ENCODE peak calls at places on chromosomes 7 and 10, in seven cellular contexts. One of them, this sample, is unnamed.

GRCh38 chr10:122422266-122422980 is 32.0 kb upstream of the ARMS2 start:
- DNase-seq in H9: no peak
- DNase-seq in IMR-90: no peak
- DNase-seq in mesendoderm: no peak
- DNase-seq in H1: no peak
- DNase-seq in mesenchymal stem cell: no peak
- DNase-seq in trophoblast cell: peak; percentile 34
- DNase-seq in this sample: no peak

GRCh38 chr7:85021090-85021704 is 165.7 kb downstream of the SEMA3D start:
- DNase-seq in mesendoderm: no peak
- DNase-seq in IMR-90: peak; percentile 31
- DNase-seq in H9: no peak
- DNase-seq in mesenchymal stem cell: peak; percentile 23
- DNase-seq in H1: no peak
- DNase-seq in trophoblast cell: no peak
- DNase-seq in this sample: no peak

GRCh38 chr7:157875230-157876179 is 538.7 kb downstream of the DNAJB6 start:
- DNase-seq in trophoblast cell: no peak
- DNase-seq in H1: no peak
- DNase-seq in mesenchymal stem cell: no peak
- DNase-seq in IMR-90: no peak
- DNase-seq in mesendoderm: peak; percentile 70
- DNase-seq in H9: peak; percentile 80
- DNase-seq in this sample: peak; percentile 57

GRCh38 chr10:76352300-76352699 is 920.9 kb downstream of the LRMDA start:
- DNase-seq in trophoblast cell: peak; percentile 33
- DNase-seq in IMR-90: peak; percentile 96
- DNase-seq in H9: no peak
- DNase-seq in mesendoderm: no peak
- DNase-seq in mesenchymal stem cell: peak; percentile 96
- DNase-seq in H1: no peak
- DNase-seq in this sample: no peak

GRCh38 chr7:132577206-132578049 is 1.2 kb upstream of the PLXNA4 start:
- DNase-seq in trophoblast cell: no peak
- DNase-seq in H9: peak; percentile 69
- DNase-seq in IMR-90: peak; percentile 16
- DNase-seq in mesenchymal stem cell: peak; percentile 59
- DNase-seq in H1: no peak
- DNase-seq in mesendoderm: peak; percentile 88
- DNase-seq in this sample: peak; percentile 74

GRCh38 chr7:26743205-26743604 is 121.2 kb downstream of the SKAP2 start:
- DNase-seq in IMR-90: peak; percentile 13
- DNase-seq in trophoblast cell: no peak
- DNase-seq in mesenchymal stem cell: no peak
- DNase-seq in mesendoderm: no peak
- DNase-seq in H9: no peak
- DNase-seq in H1: no peak
- DNase-seq in this sample: no peak

GRCh38 chr7:70570961-70571360 is 561.0 kb upstream of the GALNT17 start:
- DNase-seq in mesendoderm: no peak
- DNase-seq in IMR-90: no peak
- DNase-seq in trophoblast cell: no peak
- DNase-seq in H1: no peak
- DNase-seq in mesenchymal stem cell: no peak
- DNase-seq in H9: no peak
- DNase-seq in this sample: no peak

GRCh38 chr10:96991313-96991841 is 159.3 kb downstream of the LCOR start:
- DNase-seq in H9: no peak
- DNase-seq in IMR-90: peak; percentile 90
- DNase-seq in H1: no peak
- DNase-seq in mesendoderm: no peak
- DNase-seq in mesenchymal stem cell: peak; percentile 82
- DNase-seq in trophoblast cell: no peak
- DNase-seq in this sample: no peak

GRCh38 chr7:2120841-2121830 is 111.6 kb downstream of the MAD1L1 start:
- DNase-seq in trophoblast cell: no peak
- DNase-seq in IMR-90: no peak
- DNase-seq in H1: no peak
- DNase-seq in H9: no peak
- DNase-seq in mesendoderm: no peak
- DNase-seq in mesenchymal stem cell: no peak
- DNase-seq in this sample: no peak

GRCh38 chr7:131285558-131285957 is 42.1 kb upstream of the MKLN1 start:
- DNase-seq in H9: no peak
- DNase-seq in IMR-90: no peak
- DNase-seq in mesenchymal stem cell: no peak
- DNase-seq in H1: no peak
- DNase-seq in trophoblast cell: no peak
- DNase-seq in mesendoderm: no peak
- DNase-seq in this sample: no peak

GRCh38 chr7:156907656-156908055 is 14.7 kb upstream of the LMBR1 start:
- DNase-seq in mesendoderm: no peak
- DNase-seq in H9: no peak
- DNase-seq in H1: no peak
- DNase-seq in IMR-90: no peak
- DNase-seq in trophoblast cell: no peak
- DNase-seq in mesenchymal stem cell: peak; percentile 85
- DNase-seq in this sample: no peak

GRCh38 chr7:24500599-24501451 is 72.4 kb upstream of the PALS2 start:
- DNase-seq in mesenchymal stem cell: no peak
- DNase-seq in H1: no peak
- DNase-seq in mesendoderm: no peak
- DNase-seq in H9: no peak
- DNase-seq in IMR-90: no peak
- DNase-seq in trophoblast cell: no peak
- DNase-seq in this sample: no peak

GRCh38 chr7:130875265-130875741 is 141.3 kb upstream of the KLF14 start:
- DNase-seq in mesenchymal stem cell: peak; percentile 48
- DNase-seq in mesendoderm: peak; percentile 77
- DNase-seq in trophoblast cell: peak; percentile 50
- DNase-seq in H9: peak; percentile 83
- DNase-seq in IMR-90: peak; percentile 44
- DNase-seq in H1: peak; percentile 54
- DNase-seq in this sample: peak; percentile 46

GRCh38 chr7:112985377-112985987 is 101.1 kb downstream of the GPR85 start:
- DNase-seq in trophoblast cell: no peak
- DNase-seq in IMR-90: peak; percentile 84
- DNase-seq in mesendoderm: peak; percentile 16
- DNase-seq in mesenchymal stem cell: peak; percentile 76
- DNase-seq in H1: no peak
- DNase-seq in H9: no peak
- DNase-seq in this sample: no peak

GRCh38 chr7:24325708-24326107 is 41.7 kb downstream of the NPY start:
- DNase-seq in mesenchymal stem cell: no peak
- DNase-seq in H1: no peak
- DNase-seq in H9: no peak
- DNase-seq in trophoblast cell: no peak
- DNase-seq in IMR-90: no peak
- DNase-seq in mesendoderm: no peak
- DNase-seq in this sample: no peak

GRCh38 chr7:9711259-9711658 is 1262.4 kb upstream of the PHF14 start:
- DNase-seq in IMR-90: no peak
- DNase-seq in mesenchymal stem cell: no peak
- DNase-seq in H9: no peak
- DNase-seq in mesendoderm: no peak
- DNase-seq in H1: no peak
- DNase-seq in trophoblast cell: no peak
- DNase-seq in this sample: no peak
- H3K23ac ChIP-seq in IMR-90: no peak overlapping the region
- H3K23ac ChIP-seq in mesenchymal stem cell: no peak overlapping the region
- H3K23ac ChIP-seq in H9: no peak overlapping the region
- H3K23ac ChIP-seq in mesendoderm: no peak overlapping the region
- H3K23ac ChIP-seq in H1: no peak overlapping the region
- H3K23ac ChIP-seq in trophoblast cell: no peak overlapping the region
- H3K23ac ChIP-seq in this sample: no peak overlapping the region

DNA sequence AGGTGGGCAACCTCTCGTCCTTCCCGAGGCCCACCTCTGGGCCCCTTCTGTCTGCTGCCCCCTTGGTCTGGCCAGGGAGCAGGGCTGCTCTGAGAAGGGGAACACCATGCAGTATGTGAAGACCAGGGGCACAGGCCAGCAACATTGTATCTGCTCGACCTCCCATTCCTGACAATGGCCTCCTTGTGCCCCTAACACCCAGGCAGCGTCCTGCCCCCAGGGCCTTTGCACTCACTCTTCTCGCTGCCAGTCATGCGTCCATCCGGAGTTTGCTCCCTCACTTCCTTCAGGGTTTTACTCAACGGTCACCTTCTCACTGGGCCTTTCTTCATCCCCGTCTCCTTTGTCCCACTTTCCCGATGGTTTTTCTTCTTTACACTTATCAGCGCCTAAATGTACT is 232.9 kb upstream of the GRB10 start:
- DNase-seq in trophoblast cell: no peak
- DNase-seq in H9: no peak
- DNase-seq in H1: no peak
- DNase-seq in IMR-90: no peak
- DNase-seq in mesenchymal stem cell: no peak
- DNase-seq in mesendoderm: no peak
- DNase-seq in this sample: no peak
- H2BK5ac ChIP-seq in trophoblast cell: no peak overlapping the region
- H2BK5ac ChIP-seq in H9: no peak overlapping the region
- H2BK5ac ChIP-seq in H1: no peak overlapping the region
- H2BK5ac ChIP-seq in IMR-90: no peak overlapping the region
- H2BK5ac ChIP-seq in mesenchymal stem cell: no peak overlapping the region
- H2BK5ac ChIP-seq in mesendoderm: no peak overlapping the region
- H2BK5ac ChIP-seq in this sample: no peak overlapping the region

DNA sequence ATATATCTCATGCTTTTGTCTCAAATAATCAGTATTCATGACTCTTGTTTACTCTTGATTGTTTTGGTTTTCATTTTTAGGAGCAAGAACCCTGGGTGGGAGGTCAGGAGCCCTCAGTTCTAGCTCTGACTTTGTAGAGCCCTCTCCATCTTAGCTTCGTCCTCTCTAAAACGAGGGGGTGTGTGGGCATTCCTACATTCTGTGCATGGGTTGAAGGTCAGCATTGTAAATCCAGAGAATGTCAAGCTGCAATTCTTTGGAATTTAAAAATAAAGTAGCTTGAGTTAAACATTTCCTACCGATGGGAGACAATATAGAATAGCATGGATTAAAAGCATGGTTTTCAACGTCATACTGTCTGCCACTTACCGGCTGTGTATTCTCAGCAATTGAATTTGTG is 128.3 kb downstream of the PRPF18 start:
- DNase-seq in IMR-90: no peak
- DNase-seq in mesenchymal stem cell: peak; percentile 29
- DNase-seq in H1: no peak
- DNase-seq in H9: no peak
- DNase-seq in trophoblast cell: no peak
- DNase-seq in mesendoderm: no peak
- DNase-seq in this sample: no peak
- H3K23ac ChIP-seq in IMR-90: peak overlapping the region; percentile 28
- H3K23ac ChIP-seq in mesenchymal stem cell: no peak overlapping the region
- H3K23ac ChIP-seq in H1: no peak overlapping the region
- H3K23ac ChIP-seq in H9: no peak overlapping the region
- H3K23ac ChIP-seq in trophoblast cell: no peak overlapping the region
- H3K23ac ChIP-seq in mesendoderm: no peak overlapping the region
- H3K23ac ChIP-seq in this sample: no peak overlapping the region

GRCh38 chr7:104998040-104998752 is 15.8 kb upstream of the KMT2E start:
- DNase-seq in mesendoderm: no peak
- DNase-seq in H1: no peak
- DNase-seq in trophoblast cell: no peak
- DNase-seq in H9: no peak
- DNase-seq in IMR-90: no peak
- DNase-seq in mesenchymal stem cell: no peak
- DNase-seq in this sample: no peak

GRCh38 chr7:105003275-105003674 is 10.7 kb upstream of the KMT2E start:
- DNase-seq in IMR-90: peak; percentile 82
- DNase-seq in H9: no peak
- DNase-seq in trophoblast cell: no peak
- DNase-seq in H1: no peak
- DNase-seq in mesenchymal stem cell: peak; percentile 77
- DNase-seq in mesendoderm: no peak
- DNase-seq in this sample: no peak

GRCh38 chr7:105000927-105001336 is 13.1 kb upstream of the KMT2E start:
- DNase-seq in mesenchymal stem cell: no peak
- DNase-seq in mesendoderm: no peak
- DNase-seq in H1: no peak
- DNase-seq in trophoblast cell: no peak
- DNase-seq in IMR-90: no peak
- DNase-seq in H9: no peak
- DNase-seq in this sample: no peak

GRCh38 chr7:105001652-105002184 is 12.3 kb upstream of the KMT2E start:
- DNase-seq in mesenchymal stem cell: no peak
- DNase-seq in trophoblast cell: no peak
- DNase-seq in H9: no peak
- DNase-seq in H1: no peak
- DNase-seq in IMR-90: no peak
- DNase-seq in mesendoderm: no peak
- DNase-seq in this sample: no peak

GRCh38 chr7:105000190-105000589 is 13.8 kb upstream of the KMT2E start:
- DNase-seq in H9: no peak
- DNase-seq in trophoblast cell: no peak
- DNase-seq in mesendoderm: no peak
- DNase-seq in H1: no peak
- DNase-seq in IMR-90: no peak
- DNase-seq in mesenchymal stem cell: no peak
- DNase-seq in this sample: no peak
- H2BK5ac ChIP-seq in H9: no peak overlapping the region
- H2BK5ac ChIP-seq in trophoblast cell: no peak overlapping the region
- H2BK5ac ChIP-seq in mesendoderm: no peak overlapping the region
- H2BK5ac ChIP-seq in H1: no peak overlapping the region
- H2BK5ac ChIP-seq in IMR-90: no peak overlapping the region
- H2BK5ac ChIP-seq in mesenchymal stem cell: no peak overlapping the region
- H2BK5ac ChIP-seq in this sample: no peak overlapping the region

GRCh38 chr10:56319386-56319785 is 41.7 kb downstream of the ZWINT start:
- DNase-seq in IMR-90: peak; percentile 76
- DNase-seq in H9: no peak
- DNase-seq in trophoblast cell: no peak
- DNase-seq in mesendoderm: no peak
- DNase-seq in mesenchymal stem cell: peak; percentile 74
- DNase-seq in H1: no peak
- DNase-seq in this sample: no peak

GRCh38 chr10:56318816-56319215 is 42.2 kb downstream of the ZWINT start:
- DNase-seq in mesendoderm: no peak
- DNase-seq in trophoblast cell: no peak
- DNase-seq in H9: no peak
- DNase-seq in mesenchymal stem cell: no peak
- DNase-seq in IMR-90: no peak
- DNase-seq in H1: no peak
- DNase-seq in this sample: no peak

GRCh38 chr10:56316603-56317002 is 44.5 kb downstream of the ZWINT start:
- DNase-seq in trophoblast cell: no peak
- DNase-seq in mesendoderm: no peak
- DNase-seq in H1: no peak
- DNase-seq in IMR-90: no peak
- DNase-seq in H9: no peak
- DNase-seq in mesenchymal stem cell: no peak
- DNase-seq in this sample: no peak

GRCh38 chr10:56317603-56318002 is 43.5 kb downstream of the ZWINT start:
- DNase-seq in mesenchymal stem cell: no peak
- DNase-seq in mesendoderm: peak; percentile 0
- DNase-seq in IMR-90: no peak
- DNase-seq in H9: no peak
- DNase-seq in H1: no peak
- DNase-seq in trophoblast cell: no peak
- DNase-seq in this sample: no peak
- H3K23ac ChIP-seq in mesenchymal stem cell: no peak overlapping the region
- H3K23ac ChIP-seq in mesendoderm: no peak overlapping the region
- H3K23ac ChIP-seq in IMR-90: no peak overlapping the region
- H3K23ac ChIP-seq in H9: no peak overlapping the region
- H3K23ac ChIP-seq in H1: no peak overlapping the region
- H3K23ac ChIP-seq in trophoblast cell: no peak overlapping the region
- H3K23ac ChIP-seq in this sample: no peak overlapping the region

This sample was measured in neuronal stem cell.